ENCODE peak calls at places on chromosomes 4 and X, in ten cellular contexts. D, Y, V, E, M, L, O, I, T and N are unnamed samples.

GRCh38 chr4:153537493-153537960 is 71.4 kb downstream of the TMEM131L start:
- DNase-seq in D (no peak), Y (no peak), V (no peak), E (no peak), M (no peak), L (no peak), O (peak; percentile 26), I (no peak), T (no peak), N (no peak)

GRCh38 chr4:171813195-171813955 is at the start of gene GALNTL6:
- DNase-seq in D (no peak), Y (peak; percentile 21), V (peak; percentile 60), E (no peak), M (no peak), L (peak; percentile 29), O (no peak), I (no peak), T (peak; percentile 25), N (no peak)

GRCh38 chr4:71599588-71599987 is 184.3 kb downstream of the GC start:
- DNase-seq in D (no peak), Y (no peak), V (no peak), E (no peak), M (no peak), L (no peak), O (no peak), I (no peak), T (no peak), N (no peak)

GRCh38 chr4:153947998-153948397 is 159.1 kb upstream of the SFRP2 start:
- DNase-seq in D (no peak), Y (no peak), V (no peak), E (no peak), M (no peak), L (no peak), O (no peak), I (no peak), T (no peak), N (no peak)

GRCh38 chrX:15451913-15452312 is 41.2 kb downstream of the PIR start:
- DNase-seq in D (no peak), Y (no peak), V (no peak), E (no peak), M (peak; percentile 65), L (peak; percentile 5), O (no peak), I (no peak), T (no peak), N (no peak)

GRCh38 chr4:101118641-101119040 is 228.7 kb downstream of the PPP3CA start:
- DNase-seq in D (no peak), Y (no peak), V (no peak), E (no peak), M (no peak), L (no peak), O (no peak), I (no peak), T (no peak), N (no peak)

GRCh38 chr4:2080429-2081300 is 21.5 kb downstream of the NAT8L start:
- DNase-seq in D (no peak), Y (no peak), V (no peak), E (no peak), M (no peak), L (no peak), O (no peak), I (no peak), T (no peak), N (no peak)

GRCh38 chr4:39348371-39349265 is 17.5 kb downstream of the RFC1 start:
- DNase-seq in D (no peak), Y (peak; percentile 77), V (no peak), E (no peak), M (no peak), L (peak; percentile 6), O (no peak), I (peak; percentile 35), T (peak; percentile 19), N (no peak)

GRCh38 chrX:119539872-119540271 is 25.3 kb downstream of the STEEP1 start:
- DNase-seq in D (no peak), Y (no peak), V (peak; percentile 13), E (no peak), M (no peak), L (no peak), O (no peak), I (no peak), T (no peak), N (no peak)

GRCh38 chr4:101853028-101853427 is 62.5 kb downstream of the BANK1 start:
- DNase-seq in D (no peak), Y (no peak), V (no peak), E (no peak), M (no peak), L (no peak), O (no peak), I (no peak), T (no peak), N (no peak)

GRCh38 chrX:29090811-29091210 is 503.6 kb downstream of the IL1RAPL1 start:
- DNase-seq in D (no peak), Y (peak; percentile 21), V (no peak), E (peak; percentile 10), M (no peak), L (peak; percentile 52), O (no peak), I (peak; percentile 23), T (no peak), N (peak; percentile 55)

GRCh38 chr4:115272585-115272984 is 159.2 kb upstream of the NDST4 start:
- DNase-seq in D (no peak), Y (no peak), V (no peak), E (no peak), M (no peak), L (no peak), O (no peak), I (peak; percentile 14), T (peak; percentile 2), N (no peak)

GRCh38 chr4:54187148-54187547 is 41.9 kb upstream of the PDGFRA start:
- DNase-seq in D (no peak), Y (no peak), V (no peak), E (no peak), M (no peak), L (no peak), O (no peak), I (no peak), T (no peak), N (no peak)

GRCh38 chr4:139523076-139523475 is 32.9 kb downstream of the SETD7 start:
- DNase-seq in D (no peak), Y (peak; percentile 60), V (no peak), E (no peak), M (no peak), L (no peak), O (peak; percentile 24), I (no peak), T (no peak), N (no peak)

GRCh38 chr4:23368081-23368697 is 521.7 kb downstream of the PPARGC1A start:
- DNase-seq in D (no peak), Y (no peak), V (peak; percentile 69), E (no peak), M (no peak), L (peak; percentile 27), O (no peak), I (peak; percentile 37), T (no peak), N (no peak)

GRCh38 chr4:169210516-169211108 is 60.1 kb downstream of the SH3RF1 start:
- DNase-seq in D (no peak), Y (no peak), V (no peak), E (no peak), M (no peak), L (no peak), O (no peak), I (no peak), T (no peak), N (no peak)

GRCh38 chrX:51215266-51215665 is 117.4 kb upstream of the NUDT10 start:
- DNase-seq in D (no peak), Y (no peak), V (no peak), E (no peak), M (no peak), L (no peak), O (no peak), I (no peak), T (no peak), N (peak; percentile 43)